ENCODE peak calls at places on chromosomes 11 and 22, in five cellular contexts. L is activated T-cell treated with anti-CD3 and anti-CD28 coated beads, Interleukin-2, amount 50 U/mL, for 72 hours; U is activated CD8-positive, alpha-beta memory T cell treated with anti-CD3 and anti-CD28 coated beads for 48 hours; W is C1 segment of cervical spinal cord; M is activated naive CD4-positive, alpha-beta T cell. D is an unnamed sample.

GRCh38 chr11:2521681-2522630 is 77.1 kb downstream of the KCNQ1 start:
- DNase-seq in U (no peak), M (no peak), L (no peak), W (no peak), D (no peak)

GRCh38 chr22:49676783-49677494 is 150.7 kb downstream of the BRD1 start:
- DNase-seq in M (no peak), L (no peak), W (no peak), U (no peak), D (no peak)

GRCh38 chr11:64305691-64306562 is 603 bp downstream of the ESRRA start:
- DNase-seq in W (peak), L (peak), M (peak), U (peak), D (no peak)

GRCh38 chr11:57491371-57492061 is 24.0 kb downstream of the SLC43A1 start:
- DNase-seq in U (no peak), M (peak), L (peak), W (no peak), D (no peak)

GRCh38 chr11:131691558-131692041 is 321.2 kb downstream of the NTM start:
- DNase-seq in M (no peak), U (no peak), L (peak), W (no peak), D (no peak)

GRCh38 chr11:77200351-77200750 is 72.3 kb downstream of the MYO7A start:
- DNase-seq in M (no peak), L (no peak), W (no peak), U (no peak), D (no peak)

GRCh38 chr11:47797633-47798032 is 30.5 kb upstream of the FNBP4 start:
- DNase-seq in U (no peak), L (peak), M (no peak), W (no peak), D (peak)

GRCh38 chr22:49302530-49302929 is 525.1 kb downstream of the BRD1 start:
- DNase-seq in W (no peak), M (no peak), L (no peak), U (no peak), D (no peak)

GRCh38 chr22:47817380-47817779 is 1054.9 kb downstream of the TBC1D22A start:
- DNase-seq in U (no peak), L (no peak), M (no peak), W (no peak), D (no peak)

GRCh38 chr11:8681837-8682218 is 637 bp downstream of the TRIM66 start:
- DNase-seq in U (no peak), L (no peak), W (no peak), M (no peak), D (no peak)

GRCh38 chr11:102004220-102004619 is 43.0 kb upstream of the CFAP300 start:
- DNase-seq in W (no peak), L (no peak), U (no peak), M (no peak), D (no peak)

GRCh38 chr11:100925935-100926334 is 203.7 kb downstream of the PGR start:
- DNase-seq in W (no peak), U (no peak), L (no peak), M (no peak), D (peak)

D was measured in HFF-Myc.